ENCODE peak calls at places on chromosomes 16 and 17, in nine cellular contexts. Q, N, D, P, Y, W, E, R and Z are unnamed samples. For H3K27me3 and H3K4me1, the result is how much of the 10 kb centered on the place peaks cover.

GRCh38 chr17:40791808-40792436 is 7.8 kb downstream of the KRT28 start:
- DNase-seq in Q (no peak), N (no peak), D (no peak), P (peak), Y (peak), W (no peak), E (no peak), R (peak), Z (peak)

GRCh38 chr17:1455291-1455747 is 713 bp downstream of the CRK start:
- DNase-seq in Q (peak), N (peak), D (peak), P (peak), Y (peak), W (peak), E (no peak), R (peak), Z (peak)

GRCh38 chr17:74297941-74298340 is 23.9 kb downstream of the DNAI2 start:
- DNase-seq in Q (no peak), N (no peak), D (no peak), P (no peak), Y (no peak), W (no peak), E (no peak), R (no peak), Z (no peak)

GRCh38 chr17:1562178-1562643 is 381 bp downstream of the PITPNA start:
- DNase-seq in Q (peak), N (peak), D (peak), P (peak), Y (no peak), W (peak), E (no peak), R (peak), Z (no peak)

GRCh38 chr17:56521439-56522141 is 71.9 kb upstream of the NOG start:
- DNase-seq in Q (no peak), N (no peak), D (peak), P (no peak), Y (no peak), W (no peak), E (no peak), R (peak), Z (no peak)

GRCh38 chr16:72997141-72997542 is 50.8 kb downstream of the ZFHX3 start:
- DNase-seq in Q (no peak), N (no peak), D (no peak), P (peak), Y (peak), W (peak), E (no peak), R (no peak), Z (no peak)

GRCh38 chr16:67966549-67967182 is 1.8 kb downstream of the SLC12A4 start:
- DNase-seq in Q (peak), N (no peak), D (peak), P (peak), Y (peak), W (no peak), E (no peak), R (peak), Z (no peak)

GRCh38 chr16:66359012-66359411 is 7.5 kb upstream of the CDH5 start:
- DNase-seq in Q (no peak), N (no peak), D (no peak), P (peak), Y (peak), W (no peak), E (no peak), R (no peak), Z (no peak)

GRCh38 chr17:82563318-82563717 is 43.8 kb downstream of the FOXK2 start:
- DNase-seq in Q (no peak), N (no peak), D (no peak), P (no peak), Y (no peak), W (no peak), E (no peak), R (no peak), Z (no peak)
- H3K27ac ChIP-seq in Q (no peak), N (no peak), D (no peak), P (no peak), Y (no peak), W (no peak), E (no peak), R (no peak), Z (no peak)

DNA sequence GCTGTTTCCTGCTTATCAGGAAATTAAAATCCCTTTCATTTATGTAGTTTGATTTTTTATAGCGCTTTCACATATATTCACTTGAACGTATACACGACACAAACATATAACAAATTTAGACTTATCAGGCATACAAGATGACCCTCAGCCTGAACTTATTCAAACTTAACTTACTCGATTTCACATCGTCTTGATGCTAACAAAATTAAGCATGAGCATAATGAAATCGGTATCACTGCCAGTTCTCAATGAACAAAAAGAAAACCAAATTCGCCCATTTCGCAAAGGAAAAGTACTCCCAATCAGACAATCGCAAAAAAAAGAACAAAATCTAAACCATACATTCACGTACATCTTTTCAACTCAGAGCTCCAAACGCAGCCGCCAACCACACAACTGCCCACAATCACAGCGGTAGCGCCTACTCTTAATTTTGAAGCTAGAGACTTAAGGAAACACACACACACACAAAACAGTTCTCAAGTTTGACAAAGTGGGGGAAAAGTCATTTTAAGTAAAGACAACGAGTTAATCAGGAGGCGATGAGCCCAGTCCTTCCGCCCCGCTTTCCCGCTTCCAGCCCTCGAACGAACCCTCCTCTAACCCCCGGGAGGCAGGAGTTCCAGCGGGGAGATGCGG is 1.0 kb downstream of the GJC1 start:
- DNase-seq in Q (peak), N (no peak), D (peak), P (peak), Y (peak), W (no peak), E (peak), R (no peak), Z (no peak)
- H3K27me3 ChIP-seq in Q (under half), N (half or more), D (under half), P (under half), Y (under half), W (half or more), E (under half), R (under half), Z (under half)

GRCh38 chr16:53085539-53086450 is 31.0 kb downstream of the CHD9 start:
- DNase-seq in Q (no peak), N (no peak), D (peak), P (peak), Y (peak), W (no peak), E (no peak), R (no peak), Z (no peak)
- H3K4me1 ChIP-seq in Q (under half), N (under half), D (under half), P (under half), Y (under half), W (half or more), E (under half), R (under half), Z (under half)

GRCh38 chr17:67414130-67414529 is 37.0 kb downstream of the PITPNC1 start:
- DNase-seq in Q (no peak), N (no peak), D (no peak), P (no peak), Y (no peak), W (no peak), E (no peak), R (no peak), Z (no peak)
- H3K27ac ChIP-seq in Q (no peak), N (no peak), D (no peak), P (no peak), Y (no peak), W (no peak), E (no peak), R (no peak), Z (no peak)

GRCh38 chr17:37742762-37743611 is 1.9 kb downstream of the HNF1B start:
- DNase-seq in Q (no peak), N (peak), D (peak), P (no peak), Y (no peak), W (no peak), E (no peak), R (peak), Z (peak)
- H3K27me3 ChIP-seq in Q (under half), N (half or more), D (half or more), P (half or more), Y (half or more), W (half or more), E (under half), R (half or more), Z (under half)

GRCh38 chr17:5560361-5560988 is 23.8 kb downstream of the NLRP1 start:
- DNase-seq in Q (no peak), N (no peak), D (no peak), P (no peak), Y (no peak), W (no peak), E (no peak), R (no peak), Z (no peak)
- H3K4me1 ChIP-seq in Q (under half), N (under half), D (under half), P (under half), Y (under half), W (under half), E (under half), R (under half), Z (under half)

GRCh38 chr17:41863074-41863843 is 2.0 kb downstream of the KLHL11 start:
- DNase-seq in Q (no peak), N (no peak), D (peak), P (no peak), Y (no peak), W (no peak), E (peak), R (peak), Z (no peak)

GRCh38 chr17:41864498-41864836 is 756 bp downstream of the KLHL11 start:
- DNase-seq in Q (no peak), N (no peak), D (peak), P (no peak), Y (no peak), W (no peak), E (no peak), R (no peak), Z (no peak)

GRCh38 chr17:41864837-41865595 is at the start of gene KLHL11:
- DNase-seq in Q (peak), N (peak), D (peak), P (peak), Y (peak), W (peak), E (peak), R (peak), Z (peak)

GRCh38 chr17:41868568-41868967 is 3.3 kb upstream of the KLHL11 start:
- DNase-seq in Q (no peak), N (no peak), D (no peak), P (no peak), Y (no peak), W (no peak), E (no peak), R (no peak), Z (no peak)

GRCh38 chr17:41865596-41865893 is 322 bp upstream of the KLHL11 start:
- DNase-seq in Q (no peak), N (no peak), D (no peak), P (no peak), Y (no peak), W (no peak), E (no peak), R (no peak), Z (no peak)
- H3K27ac ChIP-seq in Q (no peak), N (peak), D (peak), P (peak), Y (no peak), W (peak), E (peak), R (peak), Z (peak)

GRCh38 chr17:7914771-7915610 is 1.1 kb downstream of the RNF227 start:
- DNase-seq in Q (no peak), N (peak), D (no peak), P (peak), Y (peak), W (no peak), E (no peak), R (no peak), Z (peak)

GRCh38 chr17:7910281-7910680 is 5.8 kb downstream of the RNF227 start:
- DNase-seq in Q (no peak), N (no peak), D (no peak), P (no peak), Y (no peak), W (no peak), E (no peak), R (no peak), Z (no peak)

GRCh38 chr17:7910711-7911110 is 5.4 kb downstream of the RNF227 start:
- DNase-seq in Q (no peak), N (no peak), D (no peak), P (no peak), Y (no peak), W (no peak), E (no peak), R (no peak), Z (no peak)

GRCh38 chr17:7915611-7916382 is at the start of gene RNF227:
- DNase-seq in Q (peak), N (peak), D (peak), P (peak), Y (peak), W (peak), E (peak), R (peak), Z (peak)

DNA sequence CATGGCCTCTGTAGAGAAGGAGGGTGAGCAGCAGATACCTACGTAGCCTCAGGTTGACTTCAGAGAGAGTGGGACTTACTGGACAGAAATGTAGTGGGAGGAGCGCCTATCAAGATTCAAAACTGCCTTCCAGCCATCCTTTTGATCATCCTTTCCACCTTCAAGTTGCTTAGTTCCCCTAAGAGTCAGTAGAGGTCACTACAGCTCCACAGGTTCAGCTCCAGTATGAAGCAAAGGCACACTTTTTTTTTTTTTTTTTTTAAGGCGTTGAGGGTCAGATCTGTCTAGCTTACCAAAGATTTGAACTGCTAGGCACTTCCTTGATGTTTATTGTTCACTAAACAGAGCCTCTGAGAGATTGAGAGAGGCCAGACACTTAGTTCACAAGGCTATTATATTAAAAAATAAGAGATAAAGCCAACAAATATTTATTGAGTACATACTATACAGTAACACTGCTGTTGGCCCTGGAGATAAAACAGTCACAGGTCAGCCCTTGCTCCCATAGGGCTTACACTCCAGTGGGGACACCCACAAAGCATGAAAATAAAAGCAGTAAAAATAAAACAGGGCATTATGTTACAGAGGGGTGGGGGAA is 3.1 kb downstream of the RNF227 start:
- DNase-seq in Q (peak), N (no peak), D (peak), P (peak), Y (peak), W (no peak), E (peak), R (peak), Z (peak)
- H3K27me3 ChIP-seq in Q (under half), N (under half), D (under half), P (under half), Y (under half), W (under half), E (under half), R (under half), Z (under half)

DNA sequence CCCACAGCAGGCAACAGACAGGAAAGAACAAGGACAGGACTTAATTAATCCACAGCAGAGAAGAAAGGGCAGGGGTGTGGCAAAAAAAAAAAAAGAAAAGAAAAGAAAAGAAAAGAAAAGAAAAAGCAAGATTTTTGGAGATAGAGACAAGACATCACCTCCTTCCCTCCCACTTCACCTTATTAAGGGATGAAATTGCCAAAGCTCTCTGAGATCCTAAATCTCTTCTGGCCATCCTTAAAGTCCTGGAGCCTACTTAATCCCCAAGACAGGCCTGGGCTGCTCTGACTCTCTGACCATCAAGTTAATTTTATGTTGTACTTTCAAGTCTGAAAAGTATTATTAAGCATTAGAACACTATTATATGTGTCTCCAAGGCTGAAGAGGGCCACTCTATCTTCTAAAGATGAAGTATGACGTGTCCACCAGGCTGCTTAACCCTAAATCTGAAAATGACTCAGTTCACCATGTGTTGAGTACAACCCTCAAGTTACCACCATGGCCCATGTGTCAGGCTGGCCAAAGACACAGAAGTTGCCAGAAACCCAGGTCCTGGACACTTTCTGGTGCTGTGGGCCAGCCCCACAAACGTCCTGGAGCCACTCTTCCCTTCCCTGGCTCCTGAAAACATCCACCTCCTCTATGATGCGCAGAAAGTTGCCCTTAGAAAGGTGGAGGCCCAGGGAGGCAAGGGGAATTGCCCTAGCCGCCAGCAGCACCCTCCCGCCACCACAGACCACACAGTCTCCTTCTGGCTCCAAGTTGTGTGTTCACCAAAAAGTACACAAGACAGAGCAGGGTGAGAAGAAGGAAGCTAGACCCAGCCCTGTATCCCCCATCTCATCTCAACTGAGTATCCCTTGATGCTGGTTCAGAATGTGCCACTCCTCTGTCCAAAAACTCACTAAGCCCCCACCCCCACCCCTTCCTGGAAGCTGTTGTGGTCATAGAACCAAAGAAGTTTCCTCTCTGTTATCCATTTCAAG is 2.7 kb downstream of the SOCS1 start:
- DNase-seq in Q (no peak), N (no peak), D (no peak), P (no peak), Y (peak), W (no peak), E (no peak), R (no peak), Z (no peak)
- H3K4me1 ChIP-seq in Q (under half), N (under half), D (under half), P (under half), Y (under half), W (under half), E (under half), R (under half), Z (under half)

GRCh38 chr16:19116711-19117449 is 3.1 kb downstream of the ITPRIPL2 start:
- DNase-seq in Q (no peak), N (no peak), D (no peak), P (no peak), Y (peak), W (no peak), E (no peak), R (peak), Z (no peak)

GRCh38 chr16:19115148-19116021 is 1.6 kb downstream of the ITPRIPL2 start:
- DNase-seq in Q (no peak), N (no peak), D (no peak), P (no peak), Y (no peak), W (no peak), E (no peak), R (peak), Z (no peak)

GRCh38 chr16:19113577-19114358 is at the start of gene ITPRIPL2:
- DNase-seq in Q (peak), N (peak), D (peak), P (peak), Y (peak), W (peak), E (no peak), R (peak), Z (peak)

GRCh38 chr16:19110537-19111391 is 3.0 kb upstream of the ITPRIPL2 start:
- DNase-seq in Q (no peak), N (no peak), D (no peak), P (no peak), Y (no peak), W (no peak), E (no peak), R (no peak), Z (no peak)

GRCh38 chr16:19114359-19115147 is 789 bp downstream of the ITPRIPL2 start:
- DNase-seq in Q (peak), N (peak), D (peak), P (peak), Y (peak), W (peak), E (no peak), R (peak), Z (peak)
- H3K27ac ChIP-seq in Q (peak), N (peak), D (no peak), P (no peak), Y (peak), W (peak), E (no peak), R (no peak), Z (peak)